ENCODE peak calls at places on chromosomes 12 and 14, in eight cellular contexts. C is H7, W is pancreas, N is aorta, K is fibroblast of mammary gland, F is AG04449, Q is GM23338, E is stomach. G is an unnamed sample.

GRCh38 chr12:2853626-2854025 is 3.2 kb downstream of the TEX52 start:
- DNase-seq in E (peak; percentile 80), N (peak; percentile 88), W (peak; percentile 92), Q (peak; percentile 95), C (peak; percentile 96), F (no peak), K (peak; percentile 70), G (peak; percentile 75)

GRCh38 chr14:32252030-32252670 is 49.1 kb upstream of the RNU6-8 start:
- DNase-seq in F (no peak), C (peak; percentile 67), W (no peak), N (no peak), K (peak; percentile 78), E (peak; percentile 43), Q (peak; percentile 85), G (peak; percentile 72)

GRCh38 chr12:50610171-50610570 is 105.4 kb downstream of the DIP2B start:
- DNase-seq in E (no peak), W (no peak), N (no peak), C (no peak), F (no peak), K (no peak), Q (no peak), G (no peak)

GRCh38 chr14:92568621-92569479 is 55.3 kb downstream of the RIN3 start:
- DNase-seq in N (peak; percentile 60), W (no peak), Q (no peak), F (no peak), E (no peak), C (no peak), K (no peak), G (no peak)

GRCh38 chr12:105256921-105257320 is 20.9 kb upstream of the APPL2 start:
- DNase-seq in E (no peak), K (peak; percentile 78), W (no peak), Q (no peak), C (no peak), F (peak; percentile 59), N (no peak), G (peak; percentile 95)

GRCh38 chr12:63103489-63104131 is 47.4 kb downstream of the AVPR1A start:
- DNase-seq in Q (peak; percentile 51), W (no peak), N (no peak), C (peak; percentile 16), K (peak; percentile 40), E (no peak), F (no peak), G (peak; percentile 29)

GRCh38 chr12:111268738-111269572 is 99.9 kb downstream of the PHETA1 start:
- DNase-seq in N (no peak), C (peak; percentile 85), E (no peak), W (no peak), K (peak; percentile 12), Q (peak; percentile 71), F (no peak), G (no peak)

GRCh38 chr14:84442481-84442880 is 1087.5 kb upstream of the FLRT2 start:
- DNase-seq in Q (no peak), E (no peak), C (no peak), N (no peak), K (no peak), W (no peak), F (no peak), G (no peak)

GRCh38 chr12:93292213-93292612 is 85.5 kb upstream of the NUDT4 start:
- DNase-seq in N (no peak), W (no peak), F (no peak), C (no peak), K (no peak), E (no peak), Q (no peak), G (no peak)

GRCh38 chr12:93287152-93287551 is 90.6 kb upstream of the NUDT4 start:
- DNase-seq in C (no peak), W (no peak), F (no peak), E (no peak), N (no peak), Q (no peak), K (no peak), G (no peak)

GRCh38 chr12:93292731-93293566 is 84.8 kb upstream of the NUDT4 start:
- DNase-seq in E (no peak), W (no peak), Q (no peak), N (no peak), C (no peak), F (no peak), K (no peak), G (no peak)

DNA sequence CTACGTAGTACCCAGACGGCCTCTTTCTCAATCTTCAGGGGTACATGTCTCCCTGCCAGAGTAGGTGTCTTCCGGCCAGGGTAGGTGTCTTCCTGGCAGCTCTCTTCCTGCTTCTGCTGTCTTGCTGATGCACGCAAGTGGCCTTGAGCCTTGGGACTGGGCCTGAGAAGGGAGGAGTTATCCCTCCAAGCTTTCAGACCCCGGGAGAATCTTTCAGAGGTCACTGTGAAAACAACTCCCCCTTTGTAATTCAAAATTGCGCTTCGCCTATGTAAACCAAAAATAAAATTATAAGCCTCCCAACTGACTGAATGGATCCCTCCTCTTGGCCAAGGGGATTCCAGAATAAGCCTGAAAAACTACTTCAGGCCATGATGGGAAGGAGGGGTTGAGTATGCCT is 87.3 kb upstream of the NUDT4 start:
- DNase-seq in F (no peak), W (no peak), K (no peak), Q (no peak), E (no peak), C (no peak), N (no peak), G (no peak)
- H3K4me3 ChIP-seq in F (no peak overlapping the region), W (no peak overlapping the region), K (no peak overlapping the region), Q (no peak overlapping the region), E (no peak overlapping the region), C (no peak overlapping the region), N (no peak overlapping the region), G (no peak overlapping the region)

GRCh38 chr12:109307051-109307450 is 2.0 kb downstream of the FOXN4 start:
- DNase-seq in Q (no peak), W (no peak), C (peak; percentile 28), N (no peak), F (no peak), K (no peak), E (no peak), G (no peak)

GRCh38 chr12:109308534-109309440 is at the start of gene FOXN4:
- DNase-seq in K (no peak), C (peak; percentile 92), Q (peak; percentile 71), E (no peak), W (no peak), N (no peak), F (no peak), G (no peak)

GRCh38 chr12:109305547-109305946 is 3.5 kb downstream of the FOXN4 start:
- DNase-seq in W (no peak), F (no peak), Q (no peak), C (no peak), N (no peak), E (no peak), K (no peak), G (no peak)

GRCh38 chr12:109309441-109310246 is 560 bp upstream of the FOXN4 start:
- DNase-seq in K (no peak), Q (peak; percentile 65), F (no peak), N (no peak), C (peak; percentile 85), E (no peak), W (peak; percentile 68), G (no peak)

DNA sequence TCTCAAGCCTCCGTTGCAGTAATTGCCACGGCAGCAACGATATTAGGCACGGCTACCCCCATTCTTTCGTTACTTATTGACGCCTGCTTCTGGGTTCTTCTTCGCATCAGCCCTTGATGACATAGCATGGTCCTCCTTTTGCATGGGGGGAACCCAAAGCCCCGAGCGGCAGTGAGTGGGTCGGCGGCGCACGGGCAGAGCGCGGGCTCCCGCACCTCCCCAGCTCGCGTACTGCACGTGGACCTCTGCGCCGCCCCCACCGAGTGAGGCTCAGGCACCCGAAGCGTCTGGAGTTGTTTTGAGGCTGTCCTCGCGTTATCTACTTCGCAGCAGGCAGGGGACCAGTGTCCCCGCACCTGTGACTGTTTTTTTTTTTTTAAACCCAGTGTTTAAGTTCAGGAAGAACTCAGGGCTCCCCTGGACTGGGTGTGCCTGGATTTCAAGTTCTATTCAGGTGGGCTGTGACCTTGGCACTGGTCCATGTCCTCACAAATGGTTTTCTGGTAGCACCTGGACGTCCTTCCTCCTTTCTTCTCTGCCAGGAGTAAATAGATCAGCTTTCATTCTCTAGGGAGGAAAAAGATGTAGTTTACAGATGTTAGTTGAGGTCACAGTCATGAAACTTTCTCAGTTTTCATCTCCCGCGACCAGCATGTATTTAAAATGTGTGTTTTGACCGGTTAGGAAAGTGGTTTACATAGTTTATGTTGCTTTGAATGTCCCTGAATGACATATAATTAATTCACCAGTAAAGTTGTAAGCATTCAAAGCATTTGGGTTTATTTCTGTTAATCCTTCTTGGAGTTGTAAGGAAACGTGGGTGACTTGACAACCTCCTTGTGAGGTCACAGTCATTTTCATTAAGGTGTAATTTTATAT is 1.4 kb upstream of the FOXN4 start:
- DNase-seq in C (peak; percentile 69), N (no peak), W (no peak), E (no peak), K (no peak), F (no peak), Q (peak; percentile 52), G (no peak)
- H3K4me3 ChIP-seq in C (peak overlapping the region; percentile 41), N (peak overlapping the region; percentile 74), W (peak overlapping the region; percentile 5), E (peak overlapping the region; percentile 53), K (no peak overlapping the region), F (no peak overlapping the region), Q (peak overlapping the region; percentile 74), G (peak overlapping the region; percentile 10)

DNA sequence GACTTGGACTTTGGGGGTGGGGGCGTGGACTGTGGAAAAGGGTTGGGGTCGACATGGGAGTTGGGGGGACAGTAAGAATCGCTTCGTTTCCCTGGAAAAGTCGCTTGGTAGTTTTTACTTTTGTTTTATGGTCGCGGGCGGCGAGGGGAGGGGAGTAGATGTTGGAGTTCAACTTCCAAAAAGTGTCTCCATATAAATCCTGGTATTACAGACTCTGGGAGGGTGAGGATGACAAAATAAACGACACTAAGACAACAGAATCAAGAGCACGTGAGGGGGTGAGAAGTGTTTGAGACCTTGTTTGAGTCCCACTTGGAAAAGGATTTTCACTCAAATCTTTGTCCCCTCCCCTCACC is 650 bp upstream of the BCL11B start:
- DNase-seq in C (no peak), K (no peak), Q (no peak), F (no peak), N (no peak), W (no peak), E (no peak), G (no peak)
- H3K4me3 ChIP-seq in C (peak overlapping the region; percentile 78), K (no peak overlapping the region), Q (peak overlapping the region; percentile 79), F (peak overlapping the region; percentile 53), N (no peak overlapping the region), W (no peak overlapping the region), E (peak overlapping the region; percentile 54), G (peak overlapping the region; percentile 62)

DNA sequence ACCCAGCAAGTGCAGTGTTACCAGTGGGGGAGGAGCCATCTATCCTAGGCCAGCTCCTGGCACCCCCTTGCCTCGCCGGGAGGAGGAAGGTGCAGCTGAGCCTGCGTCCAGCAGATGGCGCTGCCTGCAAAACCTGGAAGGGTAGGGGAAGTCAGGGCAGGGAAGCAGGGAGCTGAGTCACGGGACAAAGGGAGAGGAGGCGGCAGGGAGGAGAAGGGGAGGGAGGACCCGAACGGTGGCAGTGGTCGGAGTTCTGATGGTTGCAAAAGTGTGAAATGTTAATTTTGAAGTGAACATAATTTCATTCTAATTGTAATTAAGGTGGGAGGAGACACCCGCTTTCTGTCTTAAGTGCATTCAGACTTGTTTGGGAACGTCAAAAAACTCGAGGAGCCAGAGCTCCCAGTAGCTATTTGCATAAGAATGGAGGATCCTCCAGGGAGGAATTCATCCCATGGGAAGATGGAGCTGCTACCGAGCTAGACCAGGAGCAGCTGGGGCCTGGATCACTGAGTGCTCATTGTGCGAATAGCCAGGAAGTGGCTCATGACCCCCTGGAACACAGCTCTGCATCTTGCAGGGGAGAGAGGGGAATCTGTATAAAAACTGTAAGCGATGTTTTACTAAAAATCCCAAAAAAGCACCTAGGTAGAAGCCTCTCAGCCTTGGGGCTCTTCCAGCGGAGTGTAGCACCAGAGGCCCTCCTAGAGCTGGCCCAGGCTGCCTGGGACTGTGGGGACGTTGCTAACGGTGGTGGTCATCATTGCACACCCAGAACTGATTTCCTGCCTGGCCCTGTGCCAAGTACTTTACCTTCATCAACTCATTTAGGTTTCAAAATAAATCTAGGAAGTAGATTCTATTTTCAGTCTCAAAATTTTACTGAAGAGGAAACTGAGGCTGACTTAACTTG is 59.5 kb downstream of the EMP1 start:
- DNase-seq in W (peak; percentile 94), E (peak; percentile 93), C (peak; percentile 90), K (peak; percentile 93), Q (peak; percentile 95), N (peak; percentile 96), F (peak; percentile 38), G (peak; percentile 89)
- H3K4me3 ChIP-seq in W (no peak overlapping the region), E (peak overlapping the region; percentile 33), C (peak overlapping the region; percentile 21), K (peak overlapping the region; percentile 50), Q (peak overlapping the region; percentile 12), N (no peak overlapping the region), F (peak overlapping the region; percentile 52), G (peak overlapping the region; percentile 50)